ENCODE peak calls at places on chromosomes 4 and X, in four cellular contexts. Z is EH, L is dermis microvascular lymphatic vessel endothelial cell, A is dermis blood vessel endothelial cell. B is an unnamed sample.

GRCh38 chr4:153067376-153067775 is 131.3 kb downstream of the FHDC1 start:
- DNase-seq in Z (peak; percentile 62), L (no peak), A (no peak), B (peak; percentile 76)

GRCh38 chr4:112933790-112934189 is 115.7 kb upstream of the ANK2 start:
- DNase-seq in Z (no peak), L (no peak), A (no peak), B (no peak)

GRCh38 chr4:40200881-40201797 is 4.3 kb downstream of the RHOH start:
- DNase-seq in Z (no peak), L (no peak), A (no peak), B (no peak)

GRCh38 chrX:44529315-44529714 is 13.3 kb downstream of the FUNDC1 start:
- DNase-seq in Z (no peak), L (no peak), A (no peak), B (no peak)

GRCh38 chrX:135416546-135416945 is 5.2 kb upstream of the SMIM10L2A start:
- DNase-seq in Z (no peak), L (no peak), A (no peak), B (peak; percentile 31)

GRCh38 chrX:38220936-38221386 is 290 bp upstream of the SRPX start:
- DNase-seq in Z (no peak), L (peak; percentile 20), A (peak; percentile 21), B (peak; percentile 72)

GRCh38 chr4:42562016-42562415 is 94.9 kb downstream of the ATP8A1 start:
- DNase-seq in Z (no peak), L (no peak), A (no peak), B (no peak)

GRCh38 chr4:174157106-174157607 is 126.3 kb downstream of the FBXO8 start:
- DNase-seq in Z (peak; percentile 13), L (no peak), A (no peak), B (no peak)

GRCh38 chr4:154076921-154077320 is 288.0 kb upstream of the SFRP2 start:
- DNase-seq in Z (peak; percentile 38), L (no peak), A (no peak), B (peak; percentile 55)

GRCh38 chr4:120290553-120290952 is 223.9 kb upstream of the MAD2L1 start:
- DNase-seq in Z (no peak), L (no peak), A (no peak), B (no peak)

GRCh38 chrX:150664290-150664689 is 28.9 kb upstream of the MTMR1 start:
- DNase-seq in Z (peak; percentile 6), L (no peak), A (peak; percentile 7), B (no peak)

GRCh38 chr4:144223129-144223528 is 82.6 kb upstream of the GYPA start:
- DNase-seq in Z (no peak), L (no peak), A (no peak), B (no peak)

GRCh38 chrX:10310502-10310901 is 153.7 kb downstream of the CLCN4 start:
- DNase-seq in Z (no peak), L (no peak), A (no peak), B (no peak)

GRCh38 chrX:67613366-67613765 is 69.5 kb downstream of the AR start:
- DNase-seq in Z (peak; percentile 68), L (peak; percentile 33), A (no peak), B (peak; percentile 53)

GRCh38 chr4:154618708-154619315 is 6.4 kb upstream of the FGG start:
- DNase-seq in Z (peak; percentile 54), L (peak; percentile 53), A (peak; percentile 68), B (peak; percentile 67)

GRCh38 chr4:145179201-145179860 is 1.1 kb downstream of the OTUD4 start:
- DNase-seq in Z (peak; percentile 56), L (peak; percentile 80), A (peak; percentile 83), B (peak; percentile 52)

GRCh38 chr4:168128601-168129000 is 36.3 kb downstream of the ANXA10 start:
- DNase-seq in Z (no peak), L (no peak), A (no peak), B (no peak)